ENCODE peak calls at places on chromosomes 5 and 9, in five cellular contexts. P, U, Z, F and I are unnamed samples.

GRCh38 chr9:132069046-132069898 is 10.4 kb downstream of the MED27 start:
- DNase-seq in P (no peak), U (no peak), Z (no peak), F (no peak), I (no peak)

GRCh38 chr9:87601175-87601574 is 103.5 kb downstream of the DAPK1 start:
- DNase-seq in P (no peak), U (no peak), Z (no peak), F (peak; percentile 51), I (no peak)

GRCh38 chr5:115530426-115530825 is 14.1 kb downstream of the FEM1C start:
- DNase-seq in P (no peak), U (no peak), Z (no peak), F (no peak), I (no peak)

GRCh38 chr9:136326061-136326776 is 1.1 kb upstream of the GPSM1 start:
- DNase-seq in P (no peak), U (no peak), Z (no peak), F (no peak), I (no peak)

GRCh38 chr9:81686614-81687520 is 2.5 kb downstream of the TLE1 start:
- DNase-seq in P (peak; percentile 22), U (peak; percentile 78), Z (peak; percentile 73), F (peak; percentile 86), I (peak; percentile 34)

GRCh38 chr5:109767184-109767995 is 77.7 kb downstream of the MAN2A1 start:
- DNase-seq in P (no peak), U (no peak), Z (no peak), F (no peak), I (no peak)

GRCh38 chr5:26669523-26669922 is 368.9 kb downstream of the CDH9 start:
- DNase-seq in P (no peak), U (no peak), Z (no peak), F (no peak), I (no peak)

GRCh38 chr9:88953401-88954029 is 37.8 kb upstream of the S1PR3 start:
- DNase-seq in P (no peak), U (no peak), Z (no peak), F (no peak), I (no peak)

GRCh38 chr5:177333420-177334154 is 17.9 kb downstream of the LMAN2 start:
- DNase-seq in P (no peak), U (no peak), Z (no peak), F (no peak), I (no peak)

GRCh38 chr9:98523231-98523901 is 185.4 kb downstream of the GABBR2 start:
- DNase-seq in P (no peak), U (no peak), Z (no peak), F (no peak), I (no peak)

GRCh38 chr9:91341258-91341746 is 20.4 kb downstream of the AUH start:
- DNase-seq in P (no peak), U (no peak), Z (no peak), F (no peak), I (no peak)

GRCh38 chr5:73718762-73719161 is 92.8 kb downstream of the ARHGEF28 start:
- DNase-seq in P (no peak), U (no peak), Z (no peak), F (no peak), I (no peak)

GRCh38 chr5:36685631-36686147 is 79.3 kb downstream of the SLC1A3 start:
- DNase-seq in P (no peak), U (no peak), Z (no peak), F (no peak), I (peak; percentile 38)

GRCh38 chr9:125119643-125120286 is 23.6 kb downstream of the SCAI start:
- DNase-seq in P (no peak), U (no peak), Z (no peak), F (no peak), I (no peak)

GRCh38 chr9:76810377-76810957 is 46.2 kb downstream of the PCA3 start:
- DNase-seq in P (peak; percentile 19), U (peak; percentile 50), Z (peak; percentile 15), F (peak; percentile 58), I (peak; percentile 33)

GRCh38 chr5:90184764-90185163 is 224.8 kb downstream of the CETN3 start:
- DNase-seq in P (no peak), U (no peak), Z (no peak), F (no peak), I (no peak)

GRCh38 chr5:96742519-96742918 is 65.2 kb downstream of the ERAP1 start:
- DNase-seq in P (no peak), U (no peak), Z (no peak), F (no peak), I (no peak)

GRCh38 chr5:112784726-112785125 is 47.0 kb downstream of the APC start:
- DNase-seq in P (no peak), U (no peak), Z (no peak), F (no peak), I (no peak)

GRCh38 chr9:129835860-129836223 is 584 bp downstream of the USP20 start:
- DNase-seq in P (no peak), U (no peak), Z (no peak), F (no peak), I (peak; percentile 43)

GRCh38 chr5:112720576-112720975 is 17.1 kb upstream of the APC start:
- DNase-seq in P (no peak), U (no peak), Z (no peak), F (no peak), I (peak; percentile 21)